ENCODE peak calls at places on chromosomes 1 and 21, in nine cellular contexts. One of them, this sample, is unnamed.

GRCh38 chr1:185957441-185958363 is 223.5 kb downstream of the HMCN1 start:
- DNase-seq in A549: no peak
- DNase-seq in AG10803: peak
- DNase-seq in nucleus accumbens: no peak
- DNase-seq in bronchial epithelial cell: peak
- DNase-seq in neural crest cell: no peak
- DNase-seq in WTC11: no peak
- DNase-seq in HFF-Myc: no peak
- DNase-seq in endodermal cell: no peak
- DNase-seq in this sample: peak

GRCh38 chr1:23222742-23223141 is 5.4 kb upstream of the HTR1D start:
- DNase-seq in neural crest cell: no peak
- DNase-seq in AG10803: no peak
- DNase-seq in nucleus accumbens: no peak
- DNase-seq in WTC11: no peak
- DNase-seq in endodermal cell: no peak
- DNase-seq in bronchial epithelial cell: no peak
- DNase-seq in HFF-Myc: no peak
- DNase-seq in A549: no peak
- DNase-seq in this sample: no peak

GRCh38 chr1:237913345-237913744 is 22.6 kb upstream of the ZP4 start:
- DNase-seq in nucleus accumbens: no peak
- DNase-seq in bronchial epithelial cell: no peak
- DNase-seq in HFF-Myc: no peak
- DNase-seq in neural crest cell: no peak
- DNase-seq in endodermal cell: no peak
- DNase-seq in AG10803: no peak
- DNase-seq in WTC11: no peak
- DNase-seq in A549: peak
- DNase-seq in this sample: no peak

GRCh38 chr1:241408170-241408569 is 51.2 kb upstream of the RGS7 start:
- DNase-seq in nucleus accumbens: no peak
- DNase-seq in WTC11: no peak
- DNase-seq in AG10803: no peak
- DNase-seq in endodermal cell: no peak
- DNase-seq in HFF-Myc: no peak
- DNase-seq in bronchial epithelial cell: no peak
- DNase-seq in A549: no peak
- DNase-seq in neural crest cell: no peak
- DNase-seq in this sample: peak

GRCh38 chr1:85580046-85580411 is 532 bp upstream of the CCN1 start:
- DNase-seq in A549: peak
- DNase-seq in HFF-Myc: peak
- DNase-seq in endodermal cell: no peak
- DNase-seq in AG10803: peak
- DNase-seq in neural crest cell: peak
- DNase-seq in WTC11: peak
- DNase-seq in nucleus accumbens: no peak
- DNase-seq in bronchial epithelial cell: peak
- DNase-seq in this sample: peak

GRCh38 chr1:39722495-39722894 is 16.2 kb upstream of the PPIE start:
- DNase-seq in AG10803: no peak
- DNase-seq in bronchial epithelial cell: peak
- DNase-seq in A549: peak
- DNase-seq in HFF-Myc: no peak
- DNase-seq in WTC11: no peak
- DNase-seq in nucleus accumbens: no peak
- DNase-seq in neural crest cell: no peak
- DNase-seq in endodermal cell: no peak
- DNase-seq in this sample: peak

GRCh38 chr21:37367758-37368535 is 1.4 kb downstream of the DYRK1A start:
- DNase-seq in endodermal cell: peak
- DNase-seq in AG10803: peak
- DNase-seq in nucleus accumbens: no peak
- DNase-seq in A549: no peak
- DNase-seq in bronchial epithelial cell: no peak
- DNase-seq in WTC11: peak
- DNase-seq in neural crest cell: peak
- DNase-seq in HFF-Myc: no peak
- DNase-seq in this sample: peak

GRCh38 chr1:54705153-54705552 is 10.5 kb upstream of the TTC4 start:
- DNase-seq in bronchial epithelial cell: no peak
- DNase-seq in endodermal cell: peak
- DNase-seq in nucleus accumbens: no peak
- DNase-seq in HFF-Myc: no peak
- DNase-seq in A549: no peak
- DNase-seq in neural crest cell: no peak
- DNase-seq in AG10803: no peak
- DNase-seq in WTC11: no peak
- DNase-seq in this sample: no peak

GRCh38 chr1:149884433-149885363 is 14.7 kb upstream of the BOLA1 start:
- DNase-seq in HFF-Myc: no peak
- DNase-seq in nucleus accumbens: no peak
- DNase-seq in AG10803: peak
- DNase-seq in endodermal cell: peak
- DNase-seq in neural crest cell: no peak
- DNase-seq in bronchial epithelial cell: peak
- DNase-seq in A549: peak
- DNase-seq in WTC11: no peak
- DNase-seq in this sample: no peak

GRCh38 chr1:46595127-46595526 is 8.9 kb downstream of the MKNK1 start:
- DNase-seq in WTC11: no peak
- DNase-seq in nucleus accumbens: no peak
- DNase-seq in A549: no peak
- DNase-seq in neural crest cell: no peak
- DNase-seq in bronchial epithelial cell: no peak
- DNase-seq in AG10803: no peak
- DNase-seq in HFF-Myc: no peak
- DNase-seq in endodermal cell: no peak
- DNase-seq in this sample: no peak